ENCODE peak calls at places on chromosomes 13 and 19, in seven cellular contexts. P is PC-9, F is fibroblast of the aortic adventitia, D is pancreas, I is HFF-Myc, G is hepatocyte, Y is uterus. O is an unnamed sample.

GRCh38 chr13:51148952-51149573 is 38.0 kb upstream of the C13orf42 start:
- DNase-seq in P (peak), Y (peak), F (peak), I (no peak), D (no peak), G (peak), O (peak)

GRCh38 chr13:71285700-71286099 is 581.3 kb downstream of the DACH1 start:
- DNase-seq in Y (no peak), G (no peak), P (no peak), I (no peak), D (no peak), F (no peak), O (no peak)

GRCh38 chr19:30567535-30568232 is 195.5 kb downstream of the ZNF536 start:
- DNase-seq in F (no peak), D (no peak), G (no peak), P (no peak), Y (no peak), I (no peak), O (no peak)

GRCh38 chr13:94657167-94657566 is 55.2 kb downstream of the SOX21 start:
- DNase-seq in P (no peak), D (no peak), I (no peak), Y (no peak), F (no peak), G (no peak), O (no peak)

GRCh38 chr13:44116562-44117315 is 237.0 kb downstream of the LACC1 start:
- DNase-seq in F (peak), Y (no peak), G (no peak), I (no peak), P (no peak), D (no peak), O (no peak)

GRCh38 chr13:36884235-36884634 is 35.8 kb downstream of the SMAD9 start:
- DNase-seq in G (no peak), P (no peak), D (no peak), Y (no peak), F (no peak), I (no peak), O (no peak)

GRCh38 chr13:114319441-114319871 is 5.2 kb downstream of the CHAMP1 start:
- DNase-seq in D (no peak), I (peak), P (no peak), F (peak), G (no peak), Y (no peak), O (no peak)

GRCh38 chr13:42656136-42656535 is 82.2 kb downstream of the TNFSF11 start:
- DNase-seq in F (no peak), I (no peak), P (no peak), Y (no peak), D (no peak), G (no peak), O (no peak)

GRCh38 chr13:78602561-78603239 is 652 bp downstream of the POU4F1 start:
- DNase-seq in D (peak), G (no peak), Y (no peak), I (no peak), F (no peak), P (no peak), O (no peak)

GRCh38 chr19:46076031-46076880 is 35.5 kb upstream of the IGFL4 start:
- DNase-seq in P (no peak), F (no peak), D (no peak), I (no peak), G (no peak), Y (no peak), O (no peak)

GRCh38 chr19:8593931-8594330 is 16.6 kb downstream of the ADAMTS10 start:
- DNase-seq in I (no peak), G (no peak), D (no peak), P (no peak), Y (no peak), F (peak), O (no peak)

GRCh38 chr19:44737238-44738160 is 11.0 kb upstream of the BCL3 start:
- DNase-seq in G (no peak), F (peak), I (no peak), Y (no peak), D (no peak), P (no peak), O (no peak)

GRCh38 chr19:9323557-9323918 is 441 bp upstream of the ZNF559 start:
- DNase-seq in P (peak), Y (peak), D (no peak), G (peak), I (peak), F (peak), O (peak)

GRCh38 chr13:40624338-40624737 is 42.1 kb downstream of the FOXO1 start:
- DNase-seq in I (no peak), F (peak), D (no peak), G (no peak), P (no peak), Y (no peak), O (no peak)

GRCh38 chr13:41060723-41061074 is 610 bp upstream of the WBP4 start:
- DNase-seq in D (peak), P (peak), I (no peak), G (peak), Y (peak), F (no peak), O (no peak)

GRCh38 chr13:26052136-26052736 is 420 bp upstream of the SHISA2 start:
- DNase-seq in G (no peak), Y (no peak), I (no peak), F (no peak), P (no peak), D (no peak), O (no peak)

GRCh38 chr19:12736854-12737665 is at the start of gene GET3:
- DNase-seq in G (peak), F (peak), I (peak), Y (peak), P (peak), D (peak), O (peak)

GRCh38 chr13:104315606-104316005 is 1249.4 kb upstream of the SLC10A2 start:
- DNase-seq in F (peak), G (peak), P (peak), D (no peak), I (no peak), Y (no peak), O (peak)

GRCh38 chr13:52128714-52129700 is at the start of gene NEK5:
- DNase-seq in D (peak), F (peak), P (no peak), G (peak), Y (peak), I (peak), O (no peak)

GRCh38 chr19:44512326-44513298 is 12.3 kb upstream of the ZNF180 start:
- DNase-seq in D (no peak), G (peak), P (peak), I (no peak), Y (no peak), F (peak), O (peak)

DNA sequence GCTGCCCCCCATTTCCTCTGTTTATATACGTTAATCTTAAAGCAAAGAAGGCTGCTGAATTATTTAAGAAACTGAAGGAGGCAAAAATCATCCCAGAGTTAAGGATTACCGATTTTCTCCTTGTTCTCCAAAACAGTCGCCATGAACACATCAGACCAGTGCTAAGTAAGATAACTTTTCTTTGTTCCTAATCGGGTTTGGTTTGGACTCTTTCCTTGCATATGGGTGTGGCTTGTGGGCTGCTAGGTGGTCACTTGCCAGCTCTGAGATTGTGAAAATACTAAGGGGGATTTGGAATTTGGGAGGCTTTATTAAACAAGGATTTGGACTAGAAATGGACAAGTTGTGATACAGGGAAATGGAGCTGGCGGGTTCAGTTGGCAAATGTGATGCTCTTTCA is 212.1 kb downstream of the OXGR1 start:
- DNase-seq in P (no peak), I (no peak), D (no peak), F (peak), G (no peak), Y (no peak), O (no peak)
- H3K4me3 ChIP-seq in P (no peak), I (no peak), D (no peak), F (no peak), G (no peak), Y (no peak), O (no peak)

DNA sequence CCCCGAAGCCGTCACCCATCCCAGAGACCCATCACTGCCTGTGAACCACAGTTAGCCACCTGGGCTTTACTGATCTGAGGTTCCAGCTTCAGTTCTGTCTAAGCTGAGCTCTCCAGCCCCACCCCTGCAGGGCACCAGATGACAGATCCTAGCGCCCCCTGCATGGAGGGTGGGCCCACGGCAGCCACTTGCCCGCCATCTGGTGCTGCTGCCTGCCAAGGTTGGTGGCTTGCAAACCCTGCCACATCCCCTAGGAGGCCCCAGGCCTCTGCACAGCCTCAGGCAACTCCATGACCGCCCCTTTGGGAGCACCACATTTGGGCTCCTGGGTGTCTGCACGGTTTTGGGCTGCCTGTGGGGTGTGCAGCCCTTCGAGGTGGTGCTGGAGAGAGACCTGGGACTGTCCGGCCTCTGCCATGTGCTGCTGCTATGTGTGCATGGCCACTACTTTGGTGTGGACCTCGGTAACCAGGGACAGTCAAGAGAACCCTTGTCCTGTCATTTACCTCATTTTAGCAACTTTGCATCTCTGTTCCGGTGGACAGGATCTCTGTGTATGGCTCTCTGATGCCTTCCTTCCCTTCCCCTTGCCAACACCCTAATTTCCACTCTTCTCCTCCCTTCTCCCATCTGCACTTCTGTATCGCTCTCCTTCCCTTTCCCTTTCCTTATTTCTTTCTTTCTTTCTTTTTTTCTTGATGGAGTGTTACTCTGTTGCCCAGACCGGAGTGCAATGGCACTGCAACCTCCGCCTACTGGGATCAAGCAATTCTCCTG is 17.4 kb upstream of the SDHAF1 start:
- DNase-seq in Y (no peak), P (no peak), G (no peak), D (no peak), I (no peak), F (no peak), O (no peak)
- TF ChIP-seq CTCF in Y (no peak), P (no peak), G (no peak), D (no peak), I (no peak), F (no peak), O (peak)

GRCh38 chr19:42316223-42317211 is 3.4 kb downstream of the TMEM145 start:
- DNase-seq in Y (no peak), G (no peak), F (no peak), P (no peak), I (no peak), D (no peak), O (no peak)
- H3K4me3 ChIP-seq in Y (no peak), G (no peak), F (no peak), P (no peak), I (peak), D (no peak), O (no peak)

GRCh38 chr13:110648848-110649421 is 33.6 kb downstream of the NAXD start:
- DNase-seq in I (no peak), F (no peak), Y (no peak), G (no peak), P (no peak), D (no peak), O (no peak)
- TF ChIP-seq CTCF in I (no peak), F (no peak), Y (no peak), G (no peak), P (no peak), D (no peak), O (no peak)

GRCh38 chr19:16071072-16071691 is 5.1 kb upstream of the TPM4 start:
- DNase-seq in F (no peak), Y (no peak), G (no peak), D (no peak), I (no peak), P (no peak), O (no peak)
- H3K4me3 ChIP-seq in F (no peak), Y (peak), G (no peak), D (no peak), I (no peak), P (no peak), O (no peak)

O was measured in epithelial cell of proximal tubule.